ENCODE peak calls at places on chromosomes 3 and 15, in ten cellular contexts. M is left ventricle myocardium inferior; C is thyroid gland; A is CD4-positive, CD25-positive, alpha-beta regulatory T cell; G is breast epithelium; N is IMR-90; Z is mammary epithelial cell; Y is right atrium auricular region; L is uterus; V is GM12878. W is an unnamed sample. For H3K4me1 and H3K9me3, the result is how much of the 10 kb centered on the place peaks cover.

GRCh38 chr3:170602556-170602955 is 16.7 kb upstream of the SLC7A14 start:
- DNase-seq in M (no peak), C (no peak), A (no peak), G (no peak), N (peak), Z (no peak), Y (no peak), L (no peak), V (no peak), W (no peak)

GRCh38 chr3:17505856-17506255 is 236.6 kb downstream of the TBC1D5 start:
- DNase-seq in M (no peak), C (no peak), A (no peak), G (no peak), N (peak), Z (no peak), Y (no peak), L (no peak), V (no peak), W (no peak)

GRCh38 chr3:153621988-153622387 is 460.0 kb downstream of the RAP2B start:
- DNase-seq in M (no peak), C (no peak), A (peak), G (no peak), N (no peak), Z (peak), Y (no peak), L (no peak), V (peak), W (no peak)

GRCh38 chr3:118089563-118089962 is 945.1 kb downstream of the IGSF11 start:
- DNase-seq in M (no peak), C (no peak), A (no peak), G (no peak), N (peak), Z (peak), Y (no peak), L (no peak), V (no peak), W (no peak)

GRCh38 chr3:46386206-46386605 is 15.5 kb downstream of the CCR5 start:
- DNase-seq in M (no peak), C (peak), A (no peak), G (no peak), N (peak), Z (peak), Y (no peak), L (no peak), V (no peak), W (no peak)

GRCh38 chr3:188303286-188303799 is 149.4 kb downstream of the LPP start:
- DNase-seq in M (no peak), C (no peak), A (no peak), G (no peak), N (no peak), Z (no peak), Y (no peak), L (no peak), V (no peak), W (no peak)

GRCh38 chr15:100721758-100722550 is 119.6 kb downstream of the ASB7 start:
- DNase-seq in M (peak), C (peak), A (no peak), G (peak), N (peak), Z (peak), Y (peak), L (peak), V (no peak), W (peak)

GRCh38 chr3:40680685-40681657 is 156.2 kb downstream of the ZNF621 start:
- DNase-seq in M (no peak), C (no peak), A (no peak), G (no peak), N (no peak), Z (peak), Y (no peak), L (no peak), V (no peak), W (no peak)

GRCh38 chr15:66080791-66081475 is 172.6 kb downstream of the MEGF11 start:
- DNase-seq in M (no peak), C (peak), A (no peak), G (no peak), N (peak), Z (no peak), Y (no peak), L (peak), V (no peak), W (peak)

GRCh38 chr3:128443771-128444170 is 22.9 kb downstream of the DNAJB8 start:
- DNase-seq in M (no peak), C (no peak), A (no peak), G (no peak), N (no peak), Z (no peak), Y (no peak), L (no peak), V (no peak), W (no peak)

GRCh38 chr3:5489536-5489935 is 302.0 kb downstream of the EDEM1 start:
- DNase-seq in M (no peak), C (no peak), A (no peak), G (no peak), N (no peak), Z (no peak), Y (no peak), L (no peak), V (peak), W (no peak)

GRCh38 chr15:89776274-89777072 is at the start of gene MESP2:
- DNase-seq in M (peak), C (peak), A (peak), G (no peak), N (peak), Z (peak), Y (peak), L (peak), V (no peak), W (peak)

GRCh38 chr15:30670056-30670455 is 44.1 kb downstream of the ARHGAP11B start:
- DNase-seq in M (no peak), C (no peak), A (no peak), G (no peak), N (peak), Z (no peak), Y (no peak), L (no peak), V (no peak), W (no peak)

GRCh38 chr15:38991126-38991525 is 426.5 kb upstream of the RASGRP1 start:
- DNase-seq in M (no peak), C (no peak), A (no peak), G (no peak), N (peak), Z (peak), Y (no peak), L (no peak), V (no peak), W (no peak)

GRCh38 chr3:14789221-14789620 is 29.5 kb upstream of the FGD5 start:
- DNase-seq in M (no peak), C (no peak), A (no peak), G (no peak), N (no peak), Z (no peak), Y (no peak), L (no peak), V (no peak), W (no peak)

GRCh38 chr3:166783206-166783605 is 596.9 kb downstream of the ZBBX start:
- DNase-seq in M (no peak), C (no peak), A (no peak), G (no peak), N (no peak), Z (no peak), Y (no peak), L (no peak), V (no peak), W (no peak)

GRCh38 chr3:111373861-111374260 is 168.1 kb upstream of the CD96 start:
- DNase-seq in M (no peak), C (no peak), A (no peak), G (no peak), N (peak), Z (peak), Y (no peak), L (no peak), V (no peak), W (no peak)

GRCh38 chr3:133591271-133591742 is 17.8 kb downstream of the CDV3 start:
- DNase-seq in M (no peak), C (peak), A (no peak), G (no peak), N (peak), Z (peak), Y (no peak), L (no peak), V (no peak), W (no peak)

GRCh38 chr3:134928392-134928791 is 133.3 kb downstream of the EPHB1 start:
- DNase-seq in M (no peak), C (no peak), A (no peak), G (no peak), N (no peak), Z (no peak), Y (no peak), L (no peak), V (no peak), W (no peak)

GRCh38 chr3:131326307-131326706 is 55.3 kb upstream of the NUDT16 start:
- DNase-seq in M (no peak), C (no peak), A (no peak), G (no peak), N (no peak), Z (peak), Y (no peak), L (no peak), V (no peak), W (no peak)

DNA sequence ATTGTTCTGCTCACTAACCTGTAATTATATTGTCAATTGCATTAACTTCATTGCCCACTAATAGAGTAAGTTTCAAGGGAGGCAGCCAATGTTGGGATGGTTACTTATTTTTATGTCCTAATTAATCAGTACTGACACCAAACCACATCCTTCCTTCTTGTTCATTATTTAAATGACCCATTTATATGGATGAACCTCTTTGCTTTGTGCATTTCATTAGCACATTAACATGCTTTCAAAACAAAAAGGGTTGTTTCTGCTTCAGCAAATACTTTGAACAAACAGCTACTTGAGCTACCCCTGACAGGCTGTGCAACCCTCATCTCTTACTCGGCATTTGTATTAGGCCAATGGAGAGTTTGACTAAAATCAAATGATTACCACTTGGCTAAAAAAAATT is 374.2 kb downstream of the MECOM start:
- DNase-seq in M (no peak), C (peak), A (no peak), G (no peak), N (no peak), Z (no peak), Y (no peak), L (no peak), V (no peak), W (no peak)
- H3K4me1 ChIP-seq in M (under half), C (under half), A (under half), G (under half), N (under half), Z (under half), Y (under half), L (under half), V (under half), W (under half)

GRCh38 chr15:22253676-22254408 is 173.5 kb downstream of the OR4M2 start:
- DNase-seq in M (no peak), C (no peak), A (peak), G (no peak), N (no peak), Z (no peak), Y (no peak), L (no peak), V (peak), W (no peak)
- H3K9me3 ChIP-seq in M (under half), C (under half), A (under half), G (under half), N (under half), Z (under half), Y (under half), L (under half), V (under half), W (under half)

DNA sequence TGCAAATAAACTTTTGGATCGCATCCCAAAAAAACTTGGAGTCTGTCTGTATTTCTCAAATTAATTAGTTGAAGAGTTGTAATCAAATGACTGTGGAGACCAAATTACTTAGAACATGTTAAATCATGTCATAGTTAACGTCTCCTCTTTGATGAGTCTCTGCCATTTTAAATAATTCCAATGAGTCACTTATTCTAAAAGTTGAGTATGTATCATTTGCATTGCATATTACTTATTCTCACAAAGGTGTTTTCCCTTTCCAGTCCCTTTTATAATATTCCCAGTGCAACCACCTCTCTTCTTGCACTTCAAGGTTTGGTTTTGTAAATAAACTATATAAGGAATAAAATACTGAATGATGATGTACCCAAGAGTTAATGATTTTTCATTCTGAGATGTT is 36.0 kb upstream of the MBNL1 start:
- DNase-seq in M (no peak), C (no peak), A (no peak), G (no peak), N (no peak), Z (peak), Y (no peak), L (no peak), V (no peak), W (no peak)
- H3K4me1 ChIP-seq in M (under half), C (under half), A (under half), G (under half), N (under half), Z (under half), Y (under half), L (under half), V (under half), W (under half)

DNA sequence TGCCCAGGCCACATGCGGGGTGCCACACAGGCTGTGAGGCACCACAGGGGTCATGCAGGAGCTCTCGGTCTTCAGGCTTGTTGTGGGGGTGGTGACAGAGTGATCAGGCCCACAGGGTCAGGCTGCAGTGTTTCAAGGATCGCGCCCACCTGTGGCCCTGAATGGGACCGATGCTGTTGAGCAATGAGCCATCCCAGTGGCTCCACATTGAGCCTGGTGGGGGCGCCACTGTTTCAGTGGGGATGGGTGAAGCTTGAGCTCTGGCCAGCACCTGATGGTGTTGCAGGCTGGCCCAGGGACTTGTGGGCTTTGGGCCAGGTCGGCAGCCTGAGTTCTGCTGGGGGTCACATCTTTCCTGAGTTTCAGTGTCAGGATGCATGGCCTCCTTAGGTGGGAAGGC is 230.1 kb downstream of the UBE3A start:
- DNase-seq in M (no peak), C (no peak), A (no peak), G (no peak), N (no peak), Z (no peak), Y (no peak), L (no peak), V (no peak), W (no peak)
- H3K9me3 ChIP-seq in M (under half), C (under half), A (half or more), G (half or more), N (half or more), Z (half or more), Y (under half), L (under half), V (under half), W (under half)

DNA sequence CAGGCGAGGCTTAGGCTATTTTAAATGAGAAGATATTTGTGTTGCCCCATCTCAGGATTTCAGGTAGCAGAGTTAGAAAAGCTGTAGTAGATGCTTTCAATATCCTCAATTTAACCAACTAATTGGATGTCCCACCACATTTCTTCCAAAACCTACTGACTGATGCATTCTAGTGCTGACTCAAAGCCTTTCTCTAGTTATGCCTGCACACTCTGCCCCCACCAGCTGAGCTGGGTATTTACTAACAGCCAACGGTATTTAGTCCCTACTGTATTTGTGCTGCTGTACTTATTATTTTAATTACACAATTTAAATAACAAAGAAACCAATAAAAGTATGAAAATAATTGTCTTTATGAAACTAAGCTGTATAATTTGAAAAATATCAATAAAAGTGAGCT is 139.5 kb downstream of the OSBPL10 start:
- DNase-seq in M (no peak), C (no peak), A (no peak), G (no peak), N (no peak), Z (no peak), Y (no peak), L (no peak), V (no peak), W (no peak)
- H3K4me1 ChIP-seq in M (under half), C (under half), A (under half), G (under half), N (under half), Z (under half), Y (under half), L (under half), V (under half), W (under half)

GRCh38 chr15:24729760-24730159 is 54.2 kb downstream of the NPAP1 start:
- DNase-seq in M (no peak), C (no peak), A (no peak), G (no peak), N (no peak), Z (no peak), Y (no peak), L (no peak), V (no peak), W (no peak)

DNA sequence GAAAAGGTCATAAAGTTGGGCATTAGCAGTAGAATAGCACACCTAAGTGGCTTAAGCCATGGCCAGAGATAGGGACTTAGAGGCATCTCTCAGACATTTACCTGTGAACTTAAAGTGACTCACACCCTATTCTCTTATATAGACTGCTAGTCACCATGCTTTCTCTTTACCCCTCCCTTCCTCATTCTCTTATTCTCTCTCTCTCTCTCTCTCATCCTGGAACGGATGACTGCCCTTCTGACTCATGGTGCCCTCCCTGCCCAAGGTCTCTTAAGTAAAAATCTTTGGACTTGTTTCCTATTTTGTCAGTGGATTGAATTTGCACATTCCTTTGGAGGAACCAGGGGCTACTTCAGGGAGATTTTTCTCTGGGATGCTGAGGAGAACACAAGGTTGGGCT is 58.8 kb downstream of the NPAP1 start:
- DNase-seq in M (no peak), C (peak), A (no peak), G (no peak), N (no peak), Z (no peak), Y (no peak), L (no peak), V (no peak), W (no peak)
- H3K9me3 ChIP-seq in M (under half), C (under half), A (under half), G (under half), N (under half), Z (under half), Y (under half), L (under half), V (under half), W (under half)

GRCh38 chr15:64456634-64457108 is 3.7 kb upstream of the ZNF609 start:
- DNase-seq in M (no peak), C (no peak), A (no peak), G (no peak), N (peak), Z (no peak), Y (no peak), L (no peak), V (no peak), W (no peak)

GRCh38 chr15:64454282-64454681 is 6.1 kb upstream of the ZNF609 start:
- DNase-seq in M (no peak), C (no peak), A (no peak), G (no peak), N (no peak), Z (no peak), Y (no peak), L (no peak), V (no peak), W (no peak)

GRCh38 chr15:64455951-64456350 is 4.4 kb upstream of the ZNF609 start:
- DNase-seq in M (no peak), C (no peak), A (no peak), G (no peak), N (no peak), Z (no peak), Y (no peak), L (no peak), V (no peak), W (no peak)

GRCh38 chr15:64452988-64453688 is 7.2 kb upstream of the ZNF609 start:
- DNase-seq in M (peak), C (peak), A (no peak), G (peak), N (peak), Z (no peak), Y (no peak), L (peak), V (no peak), W (peak)

DNA sequence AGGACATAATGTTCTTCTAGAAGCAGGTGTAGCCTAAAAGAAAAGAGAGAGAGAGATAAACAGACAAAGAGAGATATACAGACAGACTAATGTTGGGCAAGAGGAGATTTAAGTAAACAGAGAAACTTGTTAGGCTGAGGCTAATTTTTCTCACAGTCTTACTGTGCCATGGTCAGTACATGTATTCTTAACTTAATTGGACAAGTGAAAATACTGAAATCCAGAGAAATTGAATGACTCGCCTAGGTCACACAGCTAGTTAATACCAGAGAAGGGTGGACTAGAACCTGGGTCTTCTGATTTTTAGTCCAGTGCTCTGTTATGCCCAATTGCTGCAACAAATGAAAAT is 6.7 kb upstream of the ZNF609 start:
- DNase-seq in M (no peak), C (no peak), A (no peak), G (no peak), N (no peak), Z (no peak), Y (no peak), L (no peak), V (no peak), W (no peak)
- H3K4me1 ChIP-seq in M (under half), C (under half), A (under half), G (under half), N (under half), Z (under half), Y (under half), L (under half), V (under half), W (under half)

W was measured in ovary.